ENCODE peak calls at places on chromosome 7, in eight cellular contexts. W is non-pigmented ciliary epithelial cell, D is NB4, Z is EL, A is choroid plexus epithelial cell, E is neural crest cell, M is A673, R is NCI-H2107. C is an unnamed sample.

GRCh38 chr7:36658603-36659516 is 65.4 kb downstream of the AOAH start:
- DNase-seq in W (peak; percentile 89), D (peak; percentile 53), Z (peak; percentile 96), A (peak; percentile 86), E (peak; percentile 18), M (no peak), R (no peak), C (no peak)

GRCh38 chr7:22662031-22662430 is 65.0 kb upstream of the IL6 start:
- DNase-seq in W (no peak), D (no peak), Z (no peak), A (no peak), E (no peak), M (no peak), R (no peak), C (no peak)

GRCh38 chr7:94969434-94970084 is 62.2 kb downstream of the PPP1R9A start:
- DNase-seq in W (no peak), D (no peak), Z (no peak), A (no peak), E (no peak), M (no peak), R (no peak), C (no peak)

GRCh38 chr7:82598958-82599357 is 155.4 kb upstream of the CACNA2D1 start:
- DNase-seq in W (peak; percentile 70), D (peak; percentile 28), Z (peak; percentile 66), A (peak; percentile 93), E (no peak), M (peak; percentile 28), R (no peak), C (no peak)

GRCh38 chr7:142785841-142786250 is 15.1 kb downstream of the PRSS2 start:
- DNase-seq in W (no peak), D (no peak), Z (no peak), A (no peak), E (no peak), M (no peak), R (no peak), C (no peak)

GRCh38 chr7:1647961-1648631 is 22.0 kb upstream of the ELFN1 start:
- DNase-seq in W (no peak), D (no peak), Z (no peak), A (no peak), E (no peak), M (peak; percentile 51), R (no peak), C (no peak)

GRCh38 chr7:27176962-27177794 is 3.1 kb upstream of the HOXA10 start:
- DNase-seq in W (no peak), D (no peak), Z (peak; percentile 61), A (no peak), E (no peak), M (no peak), R (no peak), C (no peak)

GRCh38 chr7:42035205-42035604 is 201.8 kb downstream of the GLI3 start:
- DNase-seq in W (no peak), D (no peak), Z (no peak), A (no peak), E (no peak), M (no peak), R (no peak), C (no peak)

GRCh38 chr7:134684165-134684564 is 37.5 kb downstream of the BPGM start:
- DNase-seq in W (no peak), D (no peak), Z (no peak), A (no peak), E (no peak), M (no peak), R (no peak), C (no peak)

GRCh38 chr7:16071246-16071857 is 350.0 kb downstream of the CRPPA start:
- DNase-seq in W (peak; percentile 23), D (peak; percentile 68), Z (peak; percentile 56), A (peak; percentile 82), E (peak; percentile 12), M (peak; percentile 79), R (peak; percentile 64), C (no peak)

GRCh38 chr7:81150951-81151361 is 232.1 kb upstream of the SEMA3C start:
- DNase-seq in W (no peak), D (no peak), Z (peak; percentile 18), A (peak; percentile 34), E (no peak), M (no peak), R (no peak), C (no peak)

GRCh38 chr7:13067036-13067435 is 379.6 kb downstream of the ARL4A start:
- DNase-seq in W (no peak), D (no peak), Z (no peak), A (no peak), E (no peak), M (no peak), R (no peak), C (no peak)

GRCh38 chr7:81624021-81624630 is 145.7 kb downstream of the HGF start:
- DNase-seq in W (no peak), D (no peak), Z (peak; percentile 20), A (peak; percentile 62), E (no peak), M (no peak), R (no peak), C (no peak)

GRCh38 chr7:108308913-108309312 is 147.3 kb downstream of the NRCAM start:
- DNase-seq in W (peak; percentile 82), D (no peak), Z (peak; percentile 1), A (peak; percentile 92), E (no peak), M (peak; percentile 61), R (no peak), C (no peak)

GRCh38 chr7:150879345-150879744 is 27.0 kb downstream of the AOC1 start:
- DNase-seq in W (no peak), D (peak; percentile 38), Z (no peak), A (no peak), E (no peak), M (peak; percentile 77), R (no peak), C (no peak)

GRCh38 chr7:37796134-37796775 is 52.1 kb upstream of the NME8 start:
- DNase-seq in W (no peak), D (no peak), Z (no peak), A (no peak), E (no peak), M (no peak), R (no peak), C (no peak)

GRCh38 chr7:21044913-21045312 is 258.2 kb upstream of the SP8 start:
- DNase-seq in W (no peak), D (no peak), Z (no peak), A (no peak), E (no peak), M (no peak), R (no peak), C (no peak)

GRCh38 chr7:158650821-158651225 is 53.8 kb downstream of the NCAPG2 start:
- DNase-seq in W (peak; percentile 58), D (no peak), Z (peak; percentile 79), A (peak; percentile 65), E (no peak), M (no peak), R (no peak), C (no peak)

GRCh38 chr7:131011976-131012375 is 278.0 kb upstream of the KLF14 start:
- DNase-seq in W (peak; percentile 69), D (peak; percentile 34), Z (peak; percentile 86), A (peak; percentile 94), E (no peak), M (peak; percentile 89), R (no peak), C (no peak)

GRCh38 chr7:120993575-120994191 is 5.2 kb downstream of the CPED1 start:
- DNase-seq in W (no peak), D (no peak), Z (peak; percentile 50), A (peak; percentile 34), E (no peak), M (no peak), R (no peak), C (no peak)

C was measured in 8988T.